ENCODE peak calls at places on chromosomes 3 and 15, in four cellular contexts. N, G, Y and D are unnamed samples.

GRCh38 chr3:68123231-68123630 is 468.8 kb upstream of the SUCLG2 start:
- DNase-seq in N (no peak), G (no peak), Y (no peak), D (no peak)

GRCh38 chr15:80785811-80786354 is 6.7 kb downstream of the CEMIP start:
- DNase-seq in N (no peak), G (no peak), Y (no peak), D (no peak)

GRCh38 chr3:129984124-129984523 is 9.6 kb downstream of the TRH start:
- DNase-seq in N (no peak), G (no peak), Y (no peak), D (no peak)

GRCh38 chr3:113844622-113845222 is 6.1 kb downstream of the GRAMD1C start:
- DNase-seq in N (no peak), G (no peak), Y (peak; percentile 40), D (no peak)

GRCh38 chr3:13874891-13875290 is 5.0 kb downstream of the WNT7A start:
- DNase-seq in N (no peak), G (no peak), Y (no peak), D (no peak)

GRCh38 chr3:35335703-35336102 is 303.6 kb upstream of the ARPP21 start:
- DNase-seq in N (no peak), G (no peak), Y (no peak), D (no peak)

GRCh38 chr15:44299997-44300396 is 11.5 kb downstream of the GOLM2 start:
- DNase-seq in N (no peak), G (no peak), Y (no peak), D (no peak)

GRCh38 chr3:159839561-159840379 is 148.9 kb upstream of the IL12A start:
- DNase-seq in N (peak; percentile 11), G (no peak), Y (no peak), D (no peak)

GRCh38 chr3:120766576-120766975 is 24.0 kb downstream of the GTF2E1 start:
- DNase-seq in N (no peak), G (no peak), Y (no peak), D (no peak)

GRCh38 chr3:106566277-106566676 is 697.5 kb upstream of the CBLB start:
- DNase-seq in N (no peak), G (no peak), Y (no peak), D (no peak)

GRCh38 chr3:175601521-175601920 is 742.4 kb downstream of the NAALADL2 start:
- DNase-seq in N (no peak), G (no peak), Y (peak; percentile 44), D (no peak)

GRCh38 chr15:33292718-33293307 is 18.0 kb upstream of the RYR3 start:
- DNase-seq in N (peak; percentile 73), G (peak; percentile 54), Y (peak; percentile 53), D (no peak)

GRCh38 chr3:72678380-72678779 is 169.9 kb downstream of the SHQ1 start:
- DNase-seq in N (no peak), G (no peak), Y (no peak), D (no peak)

GRCh38 chr3:187072102-187072501 is 67.2 kb downstream of the RPL39L start:
- DNase-seq in N (no peak), G (no peak), Y (no peak), D (no peak)

GRCh38 chr15:47965297-47965696 is 155.5 kb upstream of the SLC24A5 start:
- DNase-seq in N (no peak), G (no peak), Y (no peak), D (no peak)

GRCh38 chr3:138395865-138396751 is 38.3 kb upstream of the ESYT3 start:
- DNase-seq in N (no peak), G (no peak), Y (no peak), D (no peak)

GRCh38 chr3:17039579-17039978 is 154.8 kb downstream of the PLCL2 start:
- DNase-seq in N (no peak), G (no peak), Y (peak; percentile 92), D (no peak)

GRCh38 chr3:25836579-25836978 is 46.7 kb downstream of the OXSM start:
- DNase-seq in N (no peak), G (no peak), Y (no peak), D (no peak)

GRCh38 chr3:25830373-25831305 is 40.7 kb downstream of the OXSM start:
- DNase-seq in N (no peak), G (no peak), Y (no peak), D (no peak)

GRCh38 chr3:25831578-25831977 is 41.7 kb downstream of the OXSM start:
- DNase-seq in N (no peak), G (no peak), Y (peak; percentile 58), D (no peak)

GRCh38 chr3:25837038-25837437 is 47.1 kb downstream of the OXSM start:
- DNase-seq in N (no peak), G (no peak), Y (no peak), D (no peak)

DNA sequence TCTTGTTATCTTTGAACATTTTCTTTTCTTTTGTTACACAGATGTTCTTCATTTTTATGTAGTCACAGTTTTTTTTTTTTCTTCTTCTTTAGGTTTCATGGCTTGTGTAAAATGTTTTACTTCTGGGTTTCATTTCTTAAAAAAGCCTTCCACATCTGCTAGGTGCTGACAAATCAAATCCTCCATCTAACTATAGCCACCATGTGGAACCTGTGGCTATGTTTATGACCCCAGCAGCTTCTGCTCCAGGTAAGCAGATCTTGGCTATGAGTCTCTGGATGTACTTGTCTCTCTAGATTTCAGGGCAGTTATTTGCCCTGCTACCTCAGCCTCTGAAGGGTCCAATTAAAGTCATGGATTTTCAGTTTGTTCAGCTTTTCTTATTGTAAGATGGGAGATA is 44.5 kb downstream of the OXSM start:
- DNase-seq in N (no peak), G (no peak), Y (no peak), D (no peak)
- H3K4me1 ChIP-seq in N (no peaks in the 10 kb centered on the region), G (no peaks in the 10 kb centered on the region), Y (no peaks in the 10 kb centered on the region), D (no peaks in the 10 kb centered on the region)

GRCh38 chr15:77418341-77419049 is 1.4 kb downstream of the PEAK1 start:
- DNase-seq in N (no peak), G (no peak), Y (peak; percentile 49), D (no peak)

GRCh38 chr15:77419836-77420609 is at the start of gene PEAK1:
- DNase-seq in N (peak; percentile 100), G (peak; percentile 100), Y (peak; percentile 98), D (peak; percentile 100)

GRCh38 chr15:77417642-77418041 is 2.3 kb downstream of the PEAK1 start:
- DNase-seq in N (no peak), G (no peak), Y (peak; percentile 9), D (no peak)

GRCh38 chr15:77420610-77421369 is at the start of gene HMG20A:
- DNase-seq in N (peak; percentile 62), G (peak; percentile 55), Y (peak; percentile 87), D (peak; percentile 90)

DNA sequence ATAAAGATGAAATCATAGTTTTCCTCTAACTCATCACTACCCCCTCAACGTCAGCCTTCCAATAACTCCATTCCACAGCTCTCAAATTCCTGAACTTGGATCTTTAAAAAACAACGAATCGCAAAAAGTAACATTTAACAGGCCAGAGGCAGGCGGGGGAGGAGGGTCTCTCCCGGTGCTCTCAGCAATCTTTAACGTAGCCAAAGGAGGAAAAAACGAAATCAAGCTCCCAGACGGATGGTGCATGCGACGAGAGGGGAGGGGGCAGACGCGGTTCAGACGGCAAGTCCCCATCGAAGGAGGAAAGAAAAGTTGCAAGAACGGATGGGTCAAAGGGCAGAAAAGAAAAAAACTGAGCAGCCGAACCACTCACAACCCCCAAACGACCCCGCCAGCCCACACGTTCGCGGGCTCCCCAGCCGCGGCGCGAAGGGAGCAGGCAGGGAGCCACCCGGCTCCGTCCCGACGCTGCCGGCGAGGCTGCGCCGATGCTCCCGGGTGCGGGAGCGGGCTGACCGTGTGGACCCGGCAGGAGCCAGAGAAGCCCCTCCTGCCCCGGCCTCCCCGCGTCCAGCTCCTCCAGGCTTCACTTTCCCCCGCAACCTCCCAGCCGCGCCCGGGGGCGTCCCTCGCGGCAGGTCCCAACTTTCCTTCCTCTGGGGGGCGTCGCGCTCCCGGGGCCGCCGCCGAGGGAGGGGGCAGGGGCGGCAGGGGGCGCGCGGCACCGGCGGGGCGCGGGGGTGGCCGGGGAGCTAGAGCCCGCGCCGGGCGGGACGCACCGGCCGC is 661 bp downstream of the PEAK1 start:
- DNase-seq in N (peak; percentile 47), G (peak; percentile 36), Y (peak; percentile 53), D (peak; percentile 90)
- TF ChIP-seq POLR2A in N (no peak), G (no peak), Y (no peak), D (no peak)

DNA sequence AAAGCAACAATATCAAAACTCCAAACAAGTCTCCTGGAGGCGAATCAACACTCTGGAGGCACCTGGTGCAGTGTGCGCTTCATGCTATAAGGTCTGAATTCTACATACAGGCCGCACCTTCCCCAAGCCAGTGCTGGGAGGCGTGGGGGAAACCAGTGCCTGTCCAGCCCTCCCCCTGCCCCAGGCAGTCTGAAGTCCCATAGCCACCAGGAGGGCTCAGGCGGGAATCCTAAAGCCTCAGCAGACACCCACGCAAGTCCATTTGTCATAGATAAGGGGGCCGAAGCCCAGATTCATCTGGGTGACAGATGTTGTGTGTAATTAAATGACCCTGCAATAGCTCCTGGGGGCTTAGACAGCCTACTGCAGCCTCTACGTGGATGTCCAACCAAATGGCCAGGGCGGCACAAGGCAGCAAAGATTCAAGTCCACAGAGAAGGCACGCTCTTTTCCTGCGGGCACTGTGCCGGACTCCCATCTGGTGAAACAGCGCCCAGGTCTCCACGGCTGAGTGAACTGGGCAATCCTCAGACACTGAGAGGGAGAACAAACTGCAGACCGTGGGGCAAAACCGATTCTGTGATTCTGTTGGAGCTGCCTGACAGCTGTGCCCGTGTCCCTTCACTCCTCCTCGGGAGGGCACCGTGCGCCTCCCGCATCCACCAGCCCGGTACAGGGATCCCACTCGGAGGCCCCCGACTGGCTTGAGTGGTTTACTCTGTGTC is 64.8 kb downstream of the ATP10A start:
- DNase-seq in N (no peak), G (no peak), Y (peak; percentile 54), D (no peak)
- H3K4me3 ChIP-seq in N (no peak overlapping the region), G (no peak overlapping the region), Y (no peak overlapping the region), D (no peak overlapping the region)

GRCh38 chr15:71725215-71725955 is 85.0 kb upstream of the NR2E3 start:
- DNase-seq in N (no peak), G (no peak), Y (peak; percentile 80), D (no peak)
- H3K4me1 ChIP-seq in N (no peaks in the 10 kb centered on the region), G (no peaks in the 10 kb centered on the region), Y (peaks cover 5% of the 10 kb centered on the region), D (no peaks in the 10 kb centered on the region)

GRCh38 chr3:128123231-128123537 is 428 bp downstream of the RUVBL1 start:
- DNase-seq in N (no peak), G (peak; percentile 38), Y (no peak), D (no peak)

GRCh38 chr3:128127236-128127635 is 3.6 kb upstream of the RUVBL1 start:
- DNase-seq in N (no peak), G (no peak), Y (no peak), D (no peak)

GRCh38 chr3:128122013-128122412 is 1.6 kb downstream of the RUVBL1 start:
- DNase-seq in N (no peak), G (no peak), Y (no peak), D (no peak)

DNA sequence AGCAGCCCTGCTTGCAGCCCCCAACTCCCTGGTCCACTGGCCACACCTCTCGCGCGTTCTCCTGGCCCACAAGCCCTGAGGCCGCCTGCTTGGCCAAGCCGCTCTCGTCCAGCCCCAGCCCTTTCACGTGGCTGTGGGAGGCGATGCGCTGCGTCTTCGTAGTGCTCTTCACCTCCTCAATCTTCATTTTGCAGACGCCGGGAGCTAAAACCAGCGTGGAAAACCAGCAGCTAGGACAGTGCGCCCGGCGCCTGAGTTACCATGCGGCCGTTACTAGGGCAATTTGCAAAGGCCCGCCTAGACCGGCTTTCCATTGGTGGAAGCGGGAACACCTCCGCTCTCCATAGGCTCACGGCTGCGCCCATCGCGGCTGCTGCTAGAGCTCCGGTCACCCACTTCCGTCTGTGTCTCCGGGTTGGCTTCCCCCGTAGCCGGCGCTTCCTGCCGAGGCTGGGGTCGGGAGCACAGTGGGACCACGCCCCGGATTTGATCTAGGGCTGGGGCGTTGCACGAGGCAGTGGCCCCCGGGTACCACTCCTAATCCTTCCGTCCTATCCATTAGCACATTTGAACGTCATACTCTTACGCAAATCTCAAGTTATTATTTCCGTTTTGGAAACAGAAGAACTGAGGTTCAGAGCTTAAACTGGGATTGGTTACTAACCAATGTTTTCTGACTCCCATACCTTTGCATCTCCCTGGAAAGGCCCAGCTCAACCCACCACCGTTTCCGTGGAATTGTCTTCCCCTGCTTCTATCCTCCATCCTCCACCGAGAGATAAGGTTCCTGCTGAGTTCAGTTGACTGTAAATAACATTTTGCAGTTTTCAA is at the start of gene RUVBL1:
- DNase-seq in N (peak; percentile 97), G (peak; percentile 97), Y (peak; percentile 96), D (peak; percentile 98)
- TF ChIP-seq POLR2A in N (no peak), G (peak; percentile 47), Y (peak; percentile 33), D (no peak)